ENCODE peak calls at places on chromosomes 12 and 14, in six cellular contexts. One of them, this sample, is unnamed.

GRCh38 chr12:31524791-31525495 is 66.0 kb downstream of the DENND5B start:
- DNase-seq in IMR-90: peak
- DNase-seq in A549: no peak
- DNase-seq in GM12878: peak
- DNase-seq in HepG2: no peak
- DNase-seq in K562: no peak
- DNase-seq in this sample: no peak

GRCh38 chr12:13981296-13981962 is at the start of gene GRIN2B:
- DNase-seq in IMR-90: no peak
- DNase-seq in A549: peak
- DNase-seq in GM12878: no peak
- DNase-seq in HepG2: no peak
- DNase-seq in K562: no peak
- DNase-seq in this sample: peak

GRCh38 chr12:69154585-69155363 is 84.6 kb upstream of the CPSF6 start:
- DNase-seq in IMR-90: peak
- DNase-seq in A549: peak
- DNase-seq in GM12878: peak
- DNase-seq in HepG2: peak
- DNase-seq in K562: peak
- DNase-seq in this sample: peak

GRCh38 chr12:1319215-1319614 is 275.2 kb downstream of the FBXL14 start:
- DNase-seq in IMR-90: peak
- DNase-seq in A549: no peak
- DNase-seq in GM12878: no peak
- DNase-seq in HepG2: no peak
- DNase-seq in K562: no peak
- DNase-seq in this sample: no peak

GRCh38 chr12:12791756-12792346 is 6.4 kb downstream of the APOLD1 start:
- DNase-seq in IMR-90: peak
- DNase-seq in A549: no peak
- DNase-seq in GM12878: no peak
- DNase-seq in HepG2: no peak
- DNase-seq in K562: no peak
- DNase-seq in this sample: no peak

GRCh38 chr12:34400986-34401658 is 378.8 kb downstream of the ALG10 start:
- DNase-seq in IMR-90: no peak
- DNase-seq in A549: no peak
- DNase-seq in GM12878: no peak
- DNase-seq in HepG2: no peak
- DNase-seq in K562: peak
- DNase-seq in this sample: peak

GRCh38 chr12:85309180-85309579 is 29.2 kb downstream of the ALX1 start:
- DNase-seq in IMR-90: no peak
- DNase-seq in A549: no peak
- DNase-seq in GM12878: no peak
- DNase-seq in HepG2: no peak
- DNase-seq in K562: no peak
- DNase-seq in this sample: no peak

GRCh38 chr14:63890553-63890952 is 37.7 kb downstream of the SYNE2 start:
- DNase-seq in IMR-90: no peak
- DNase-seq in A549: no peak
- DNase-seq in GM12878: no peak
- DNase-seq in HepG2: no peak
- DNase-seq in K562: no peak
- DNase-seq in this sample: no peak

GRCh38 chr14:30798516-30798915 is 75.8 kb upstream of the COCH start:
- DNase-seq in IMR-90: no peak
- DNase-seq in A549: no peak
- DNase-seq in GM12878: no peak
- DNase-seq in HepG2: no peak
- DNase-seq in K562: no peak
- DNase-seq in this sample: no peak

GRCh38 chr12:94100254-94100653 is 48.1 kb upstream of the PLXNC1 start:
- DNase-seq in IMR-90: peak
- DNase-seq in A549: no peak
- DNase-seq in GM12878: no peak
- DNase-seq in HepG2: no peak
- DNase-seq in K562: peak
- DNase-seq in this sample: no peak

GRCh38 chr12:66503746-66504145 is 175.1 kb downstream of the GRIP1 start:
- DNase-seq in IMR-90: no peak
- DNase-seq in A549: no peak
- DNase-seq in GM12878: no peak
- DNase-seq in HepG2: no peak
- DNase-seq in K562: no peak
- DNase-seq in this sample: no peak

GRCh38 chr12:19648173-19648572 is 208.9 kb downstream of the AEBP2 start:
- DNase-seq in IMR-90: no peak
- DNase-seq in A549: no peak
- DNase-seq in GM12878: no peak
- DNase-seq in HepG2: no peak
- DNase-seq in K562: no peak
- DNase-seq in this sample: no peak

GRCh38 chr14:30020271-30020670 is 92.6 kb upstream of the PRKD1 start:
- DNase-seq in IMR-90: no peak
- DNase-seq in A549: no peak
- DNase-seq in GM12878: no peak
- DNase-seq in HepG2: no peak
- DNase-seq in K562: no peak
- DNase-seq in this sample: no peak

GRCh38 chr14:92613008-92613658 is 99.6 kb downstream of the RIN3 start:
- DNase-seq in IMR-90: no peak
- DNase-seq in A549: no peak
- DNase-seq in GM12878: no peak
- DNase-seq in HepG2: peak
- DNase-seq in K562: peak
- DNase-seq in this sample: peak

GRCh38 chr12:95633671-95634465 is 82.6 kb upstream of the USP44 start:
- DNase-seq in IMR-90: no peak
- DNase-seq in A549: no peak
- DNase-seq in GM12878: no peak
- DNase-seq in HepG2: no peak
- DNase-seq in K562: no peak
- DNase-seq in this sample: no peak

GRCh38 chr12:2312156-2312555 is 259.4 kb downstream of the CACNA1C start:
- DNase-seq in IMR-90: no peak
- DNase-seq in A549: no peak
- DNase-seq in GM12878: no peak
- DNase-seq in HepG2: no peak
- DNase-seq in K562: no peak
- DNase-seq in this sample: no peak

GRCh38 chr12:23810327-23810902 is 139.1 kb downstream of the SOX5 start:
- DNase-seq in IMR-90: no peak
- DNase-seq in A549: no peak
- DNase-seq in GM12878: no peak
- DNase-seq in HepG2: no peak
- DNase-seq in K562: peak
- DNase-seq in this sample: no peak

GRCh38 chr12:22271036-22271435 is 63.5 kb downstream of the ST8SIA1 start:
- DNase-seq in IMR-90: peak
- DNase-seq in A549: no peak
- DNase-seq in GM12878: no peak
- DNase-seq in HepG2: no peak
- DNase-seq in K562: no peak
- DNase-seq in this sample: no peak

GRCh38 chr14:89701079-89702043 is 253.2 kb downstream of the EFCAB11 start:
- DNase-seq in IMR-90: peak
- DNase-seq in A549: peak
- DNase-seq in GM12878: no peak
- DNase-seq in HepG2: peak
- DNase-seq in K562: peak
- DNase-seq in this sample: peak

GRCh38 chr14:69626132-69626500 is 14.7 kb downstream of the SUSD6 start:
- DNase-seq in IMR-90: no peak
- DNase-seq in A549: no peak
- DNase-seq in GM12878: no peak
- DNase-seq in HepG2: no peak
- DNase-seq in K562: no peak
- DNase-seq in this sample: no peak

GRCh38 chr12:103647267-103647666 is 60.2 kb downstream of the STAB2 start:
- DNase-seq in IMR-90: peak
- DNase-seq in A549: no peak
- DNase-seq in GM12878: no peak
- DNase-seq in HepG2: no peak
- DNase-seq in K562: no peak
- DNase-seq in this sample: no peak

GRCh38 chr12:508795-509194 is 49.1 kb downstream of the B4GALNT3 start:
- DNase-seq in IMR-90: no peak
- DNase-seq in A549: no peak
- DNase-seq in GM12878: no peak
- DNase-seq in HepG2: no peak
- DNase-seq in K562: no peak
- DNase-seq in this sample: no peak

GRCh38 chr12:71216725-71217579 is 59.2 kb upstream of the TSPAN8 start:
- DNase-seq in IMR-90: peak
- DNase-seq in A549: peak
- DNase-seq in GM12878: no peak
- DNase-seq in HepG2: peak
- DNase-seq in K562: peak
- DNase-seq in this sample: peak

GRCh38 chr14:56555921-56556570 is 23.6 kb upstream of the TMEM260 start:
- DNase-seq in IMR-90: peak
- DNase-seq in A549: peak
- DNase-seq in GM12878: no peak
- DNase-seq in HepG2: peak
- DNase-seq in K562: peak
- DNase-seq in this sample: peak

GRCh38 chr12:66129934-66130266 is 650 bp downstream of the LLPH start:
- DNase-seq in IMR-90: no peak
- DNase-seq in A549: peak
- DNase-seq in GM12878: no peak
- DNase-seq in HepG2: no peak
- DNase-seq in K562: no peak
- DNase-seq in this sample: peak

GRCh38 chr12:129961111-129961510 is 57.3 kb upstream of the TMEM132D start:
- DNase-seq in IMR-90: no peak
- DNase-seq in A549: no peak
- DNase-seq in GM12878: no peak
- DNase-seq in HepG2: no peak
- DNase-seq in K562: no peak
- DNase-seq in this sample: no peak

GRCh38 chr12:75865315-75865714 is 166.3 kb downstream of the PHLDA1 start:
- DNase-seq in IMR-90: no peak
- DNase-seq in A549: no peak
- DNase-seq in GM12878: no peak
- DNase-seq in HepG2: no peak
- DNase-seq in K562: no peak
- DNase-seq in this sample: no peak

GRCh38 chr14:65933400-65934068 is 521.0 kb downstream of the FUT8 start:
- DNase-seq in IMR-90: no peak
- DNase-seq in A549: no peak
- DNase-seq in GM12878: no peak
- DNase-seq in HepG2: no peak
- DNase-seq in K562: no peak
- DNase-seq in this sample: no peak
- TF ChIP-seq BHLHE40 in IMR-90: no peak
- TF ChIP-seq BHLHE40 in A549: no peak
- TF ChIP-seq BHLHE40 in GM12878: no peak
- TF ChIP-seq BHLHE40 in HepG2: no peak
- TF ChIP-seq BHLHE40 in K562: no peak
- TF ChIP-seq BHLHE40 in this sample: no peak

DNA sequence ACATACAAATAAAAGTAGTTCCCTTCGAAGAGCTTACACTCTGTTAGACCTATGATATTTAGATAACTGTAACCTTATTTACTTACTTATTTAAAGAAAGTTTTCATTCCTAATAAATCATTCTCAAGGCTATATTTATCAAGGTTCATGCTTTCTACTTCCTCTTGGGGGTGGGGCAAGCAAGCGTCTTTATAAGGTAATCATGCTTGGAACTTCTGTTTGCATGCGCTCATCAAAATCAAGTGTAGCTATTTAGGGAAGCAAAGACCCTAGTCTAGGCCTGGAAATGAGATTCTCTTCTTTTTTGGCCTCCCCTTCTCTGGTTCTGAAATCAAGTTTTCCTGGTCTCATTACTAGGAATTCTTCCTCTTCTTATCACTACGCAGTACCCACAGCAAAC is 766 bp downstream of the RERG start:
- DNase-seq in IMR-90: no peak
- DNase-seq in A549: no peak
- DNase-seq in GM12878: no peak
- DNase-seq in HepG2: no peak
- DNase-seq in K562: no peak
- DNase-seq in this sample: no peak
- TF ChIP-seq BHLHE40 in IMR-90: no peak
- TF ChIP-seq BHLHE40 in A549: no peak
- TF ChIP-seq BHLHE40 in GM12878: no peak
- TF ChIP-seq BHLHE40 in HepG2: no peak
- TF ChIP-seq BHLHE40 in K562: no peak
- TF ChIP-seq BHLHE40 in this sample: no peak

DNA sequence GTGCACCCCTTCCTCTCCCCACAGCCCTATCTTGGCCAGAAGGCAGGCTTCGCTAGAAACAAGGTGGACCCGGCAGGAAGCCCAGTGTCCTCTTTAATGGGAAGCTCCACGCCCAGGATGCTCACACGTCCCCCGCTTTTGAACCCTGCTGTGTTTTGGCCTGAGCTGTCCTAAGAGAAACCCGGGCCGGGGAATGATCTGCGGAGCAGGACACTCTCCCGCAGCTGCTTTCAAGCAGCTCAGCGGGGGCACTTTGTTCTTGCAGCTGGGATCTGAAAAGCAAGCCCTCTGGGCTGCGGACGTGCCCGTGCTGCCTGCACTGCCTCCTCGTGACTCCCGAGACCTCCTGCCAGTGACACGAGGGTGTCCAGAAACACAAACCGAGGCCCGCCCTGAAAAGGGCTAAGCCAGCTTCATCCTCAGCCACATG is 30.0 kb downstream of the SCARB1 start:
- DNase-seq in IMR-90: no peak
- DNase-seq in A549: no peak
- DNase-seq in GM12878: no peak
- DNase-seq in HepG2: no peak
- DNase-seq in K562: no peak
- DNase-seq in this sample: no peak
- TF ChIP-seq BHLHE40 in IMR-90: no peak
- TF ChIP-seq BHLHE40 in A549: no peak
- TF ChIP-seq BHLHE40 in GM12878: no peak
- TF ChIP-seq BHLHE40 in HepG2: no peak
- TF ChIP-seq BHLHE40 in K562: no peak
- TF ChIP-seq BHLHE40 in this sample: no peak

DNA sequence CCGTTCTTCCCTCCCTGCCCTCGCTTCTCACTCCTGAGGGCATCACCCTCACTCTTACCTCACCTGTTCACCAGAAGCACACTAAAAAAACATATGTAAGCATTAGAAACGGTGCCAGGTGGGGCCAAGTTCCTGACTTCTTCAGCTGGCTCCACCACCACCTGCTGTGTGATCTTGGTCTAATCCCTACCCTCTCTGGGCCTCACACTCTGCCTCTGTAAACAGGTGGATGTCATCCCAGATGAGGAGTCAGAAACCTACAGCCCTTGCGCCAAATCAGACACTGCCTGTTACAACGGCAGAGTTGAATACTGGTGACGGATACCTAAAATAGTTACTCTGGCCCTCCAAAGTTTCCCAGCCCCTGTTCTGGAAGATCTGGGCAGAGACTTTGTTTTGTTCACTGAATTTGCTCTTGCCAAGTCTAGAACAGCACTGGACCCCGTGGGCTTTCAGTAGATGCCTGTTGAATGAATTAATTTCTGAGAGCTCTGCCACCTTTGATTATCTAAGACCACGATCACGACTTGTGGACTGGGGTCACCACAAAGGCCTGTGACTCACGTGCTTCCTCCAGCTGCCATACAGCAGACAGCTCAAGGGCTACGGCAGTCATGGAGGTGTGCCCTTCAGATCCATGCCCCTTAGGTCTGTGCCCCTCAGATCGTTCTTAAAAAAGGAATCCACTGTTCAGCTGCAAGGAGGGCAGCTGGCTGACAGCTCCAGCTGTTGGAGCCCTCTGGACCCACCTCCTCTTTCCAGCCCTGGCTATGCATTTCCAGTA is 71.9 kb downstream of the GSC start:
- DNase-seq in IMR-90: peak
- DNase-seq in A549: no peak
- DNase-seq in GM12878: no peak
- DNase-seq in HepG2: no peak
- DNase-seq in K562: no peak
- DNase-seq in this sample: no peak
- TF ChIP-seq BHLHE40 in IMR-90: peak
- TF ChIP-seq BHLHE40 in A549: no peak
- TF ChIP-seq BHLHE40 in GM12878: no peak
- TF ChIP-seq BHLHE40 in HepG2: no peak
- TF ChIP-seq BHLHE40 in K562: no peak
- TF ChIP-seq BHLHE40 in this sample: no peak